ENCODE peak calls at places on chromosomes 11 and 22, in five cellular contexts. D is psoas muscle; I is C1 segment of cervical spinal cord; M is lung microvascular endothelial cell; A is activated CD8-positive, alpha-beta memory T cell treated with anti-CD3 and anti-CD28 coated beads, Interleukin-2, amount 10 ng/mL, durations not matched to agents 7 days and 5 days. O is an unnamed sample.

GRCh38 chr11:73576226-73576625 is 21.7 kb downstream of the FAM168A start:
- DNase-seq in D (no peak), I (no peak), M (no peak), A (no peak), O (no peak)

GRCh38 chr11:64881476-64881875 is 3.1 kb upstream of the EHD1 start:
- DNase-seq in D (no peak), I (no peak), M (no peak), A (no peak), O (no peak)

GRCh38 chr11:2143652-2144548 is 4.7 kb upstream of the IGF2 start:
- DNase-seq in D (no peak), I (no peak), M (no peak), A (no peak), O (no peak)

GRCh38 chr22:40418366-40419201 is 48.2 kb downstream of the SGSM3 start:
- DNase-seq in D (no peak), I (no peak), M (no peak), A (no peak), O (no peak)

GRCh38 chr11:110471315-110471714 is 41.6 kb downstream of the FDX1 start:
- DNase-seq in D (no peak), I (no peak), M (no peak), A (no peak), O (peak)

GRCh38 chr22:48242461-48242864 is 1480.0 kb downstream of the TBC1D22A start:
- DNase-seq in D (no peak), I (no peak), M (no peak), A (no peak), O (no peak)

GRCh38 chr22:29055192-29055830 is 6.3 kb downstream of the C22orf31 start:
- DNase-seq in D (no peak), I (no peak), M (no peak), A (no peak), O (no peak)

GRCh38 chr11:12725863-12726666 is 51.8 kb downstream of the TEAD1 start:
- DNase-seq in D (no peak), I (no peak), M (peak), A (no peak), O (peak)

GRCh38 chr11:77525455-77526091 is 51.7 kb upstream of the PAK1 start:
- DNase-seq in D (no peak), I (no peak), M (peak), A (no peak), O (no peak)

GRCh38 chr22:19515654-19516377 is 8.4 kb downstream of the CLDN5 start:
- DNase-seq in D (no peak), I (no peak), M (no peak), A (no peak), O (no peak)

GRCh38 chr22:36253523-36254490 is 874 bp downstream of the APOL1 start:
- DNase-seq in D (no peak), I (no peak), M (peak), A (no peak), O (peak)

GRCh38 chr11:44817207-44817944 is 90.6 kb downstream of the TSPAN18 start:
- DNase-seq in D (no peak), I (no peak), M (peak), A (no peak), O (peak)

GRCh38 chr11:116773203-116774112 is 671 bp upstream of the BUD13 start:
- DNase-seq in D (no peak), I (no peak), M (no peak), A (no peak), O (peak)

GRCh38 chr11:75719089-75719638 is 1.5 kb downstream of the MOGAT2 start:
- DNase-seq in D (no peak), I (no peak), M (no peak), A (no peak), O (no peak)

GRCh38 chr11:13826505-13827278 is 135.8 kb upstream of the SPON1 start:
- DNase-seq in D (no peak), I (no peak), M (no peak), A (no peak), O (peak)

GRCh38 chr11:10599388-10600175 is 31.1 kb upstream of the LYVE1 start:
- DNase-seq in D (peak), I (no peak), M (no peak), A (no peak), O (peak)